ENCODE peak calls at places on chromosomes 12 and 14, in five cellular contexts. M is HFF-Myc, K is PC-3, B is H7, X is AG10803. D is an unnamed sample.

GRCh38 chr14:53473480-53473879 is 320.4 kb upstream of the DDHD1 start:
- DNase-seq in M (no peak), K (no peak), B (no peak), X (no peak), D (no peak)

GRCh38 chr14:75738192-75738591 is 77.1 kb downstream of the TTLL5 start:
- DNase-seq in M (no peak), K (no peak), B (no peak), X (no peak), D (no peak)

GRCh38 chr12:12353276-12353675 is 3.2 kb upstream of the MANSC1 start:
- DNase-seq in M (no peak), K (no peak), B (no peak), X (no peak), D (no peak)

GRCh38 chr14:89386214-89386886 is 30.7 kb downstream of the FOXN3 start:
- DNase-seq in M (peak), K (no peak), B (no peak), X (no peak), D (no peak)

GRCh38 chr12:75978677-75979076 is 52.9 kb downstream of the PHLDA1 start:
- DNase-seq in M (no peak), K (peak), B (no peak), X (no peak), D (no peak)

GRCh38 chr14:67335781-67336180 is 23.8 kb downstream of the ATP6V1D start:
- DNase-seq in M (no peak), K (peak), B (peak), X (no peak), D (peak)

GRCh38 chr14:102029956-102030355 is 56.9 kb downstream of the HSP90AA1 start:
- DNase-seq in M (no peak), K (peak), B (no peak), X (peak), D (no peak)

GRCh38 chr12:22431693-22432251 is 97.3 kb upstream of the ST8SIA1 start:
- DNase-seq in M (no peak), K (no peak), B (no peak), X (no peak), D (no peak)

GRCh38 chr12:55970775-55971174 is 3.1 kb upstream of the RAB5B start:
- DNase-seq in M (no peak), K (no peak), B (no peak), X (peak), D (no peak)

GRCh38 chr12:21502164-21502496 is 541 bp downstream of the GOLT1B start:
- DNase-seq in M (no peak), K (peak), B (no peak), X (peak), D (peak)

D was measured in NCI-H146.